ENCODE peak calls at places on chromosomes 7 and 10, in eight cellular contexts. V, I, T, X, U, L, O and Y are unnamed samples.

GRCh38 chr10:79420974-79421688 is 24.3 kb downstream of the ZCCHC24 start:
- DNase-seq in T (no peak), I (no peak), L (peak; percentile 44), U (no peak), O (no peak), V (no peak), X (no peak), Y (no peak)

GRCh38 chr7:7736671-7737070 is 18.3 kb upstream of the RPA3 start:
- DNase-seq in V (no peak), U (no peak), O (no peak), I (no peak), X (no peak), L (no peak), T (no peak), Y (no peak)

GRCh38 chr7:15560968-15561367 is 847 bp downstream of the AGMO start:
- DNase-seq in X (no peak), V (no peak), O (no peak), T (no peak), I (no peak), L (no peak), U (no peak), Y (no peak)

GRCh38 chr10:110613341-110613995 is 30.7 kb upstream of the RBM20 start:
- DNase-seq in T (no peak), I (no peak), V (no peak), U (no peak), X (no peak), L (no peak), O (no peak), Y (no peak)

GRCh38 chr10:44301781-44302400 is 83.0 kb downstream of the CXCL12 start:
- DNase-seq in L (no peak), X (no peak), I (no peak), O (no peak), T (no peak), U (no peak), V (peak; percentile 12), Y (no peak)

GRCh38 chr7:54812747-54813146 is 53.7 kb upstream of the SEC61G start:
- DNase-seq in X (no peak), I (no peak), O (no peak), V (peak; percentile 17), T (no peak), U (no peak), L (no peak), Y (no peak)

GRCh38 chr7:66768865-66769832 is 28.6 kb downstream of the RABGEF1 start:
- DNase-seq in L (no peak), U (no peak), O (no peak), I (no peak), T (no peak), X (no peak), V (peak; percentile 59), Y (no peak)

GRCh38 chr7:20269726-20270125 is 52.5 kb upstream of the MACC1 start:
- DNase-seq in X (no peak), I (no peak), V (peak; percentile 33), U (no peak), O (no peak), T (no peak), L (no peak), Y (no peak)

GRCh38 chr7:135328053-135328452 is 94.4 kb downstream of the STRA8 start:
- DNase-seq in V (no peak), I (no peak), O (no peak), X (no peak), T (no peak), U (no peak), L (no peak), Y (no peak)

GRCh38 chr10:29590598-29591415 is 44.0 kb downstream of the SVIL start:
- DNase-seq in L (no peak), U (no peak), O (peak; percentile 21), V (peak; percentile 86), I (peak; percentile 33), X (no peak), T (no peak), Y (no peak)

GRCh38 chr10:84613336-84614021 is 285.1 kb downstream of the CCSER2 start:
- DNase-seq in T (peak; percentile 18), V (no peak), I (peak; percentile 41), O (no peak), X (no peak), L (peak; percentile 64), U (no peak), Y (no peak)

GRCh38 chr10:63236113-63236935 is 103.2 kb downstream of the NRBF2 start:
- DNase-seq in I (peak; percentile 65), U (no peak), T (no peak), X (no peak), L (no peak), V (peak; percentile 96), O (no peak), Y (peak; percentile 48)

GRCh38 chr7:78020131-78020873 is 221.7 kb downstream of the PHTF2 start:
- DNase-seq in L (peak; percentile 72), O (peak; percentile 76), T (peak; percentile 69), X (no peak), I (peak; percentile 80), U (peak; percentile 25), V (peak; percentile 91), Y (peak; percentile 70)

GRCh38 chr7:69430502-69431145 is 167.7 kb upstream of the AUTS2 start:
- DNase-seq in O (peak; percentile 31), V (no peak), U (peak; percentile 21), L (peak; percentile 67), T (peak; percentile 42), I (no peak), X (no peak), Y (peak; percentile 35)

GRCh38 chr10:29257784-29258135 is 31.1 kb upstream of the LYZL1 start:
- DNase-seq in L (no peak), V (no peak), U (no peak), O (no peak), I (no peak), T (no peak), X (no peak), Y (peak; percentile 31)

GRCh38 chr10:92274071-92274470 is 16.8 kb downstream of the CPEB3 start:
- DNase-seq in I (no peak), L (no peak), V (no peak), U (no peak), O (no peak), T (no peak), X (no peak), Y (no peak)

GRCh38 chr10:22086730-22087364 is 83.3 kb upstream of the DNAJC1 start:
- DNase-seq in I (peak; percentile 44), X (no peak), T (peak; percentile 79), O (peak; percentile 81), U (peak; percentile 82), L (peak; percentile 93), V (peak; percentile 54), Y (peak; percentile 81)

GRCh38 chr10:74186678-74187077 is 35.7 kb downstream of the ADK start:
- DNase-seq in T (no peak), L (no peak), X (no peak), U (no peak), O (no peak), I (no peak), V (peak; percentile 28), Y (no peak)

GRCh38 chr10:74194545-74194944 is 43.5 kb downstream of the ADK start:
- DNase-seq in T (no peak), X (no peak), V (peak; percentile 82), U (no peak), I (no peak), O (no peak), L (no peak), Y (no peak)

GRCh38 chr10:74190494-74190893 is 39.5 kb downstream of the ADK start:
- DNase-seq in V (peak; percentile 4), X (no peak), L (no peak), U (no peak), I (no peak), O (no peak), T (no peak), Y (no peak)

GRCh38 chr10:74187237-74187636 is 36.2 kb downstream of the ADK start:
- DNase-seq in L (no peak), V (no peak), X (no peak), U (no peak), T (no peak), I (no peak), O (no peak), Y (no peak)

GRCh38 chr10:74189999-74190421 is 39.0 kb downstream of the ADK start:
- DNase-seq in X (no peak), I (no peak), L (peak; percentile 71), V (peak; percentile 93), O (no peak), T (no peak), U (no peak), Y (no peak)
- H3K4me1 ChIP-seq in X (peaks cover 86% of the 10 kb centered on the region), I (peaks cover 38% of the 10 kb centered on the region), L (peaks cover 24% of the 10 kb centered on the region), V (peaks cover 6% of the 10 kb centered on the region), O (no peaks in the 10 kb centered on the region), T (peaks cover 18% of the 10 kb centered on the region), U (peaks cover 60% of the 10 kb centered on the region), Y (no peaks in the 10 kb centered on the region)

GRCh38 chr7:22154130-22154529 is 202.8 kb downstream of the RAPGEF5 start:
- DNase-seq in I (no peak), O (no peak), X (no peak), U (no peak), V (no peak), T (no peak), L (no peak), Y (no peak)
- TF ChIP-seq POLR2A in I (no peak), O (no peak), X (no peak), U (no peak), V (no peak), T (no peak), L (no peak), Y (no peak)

DNA sequence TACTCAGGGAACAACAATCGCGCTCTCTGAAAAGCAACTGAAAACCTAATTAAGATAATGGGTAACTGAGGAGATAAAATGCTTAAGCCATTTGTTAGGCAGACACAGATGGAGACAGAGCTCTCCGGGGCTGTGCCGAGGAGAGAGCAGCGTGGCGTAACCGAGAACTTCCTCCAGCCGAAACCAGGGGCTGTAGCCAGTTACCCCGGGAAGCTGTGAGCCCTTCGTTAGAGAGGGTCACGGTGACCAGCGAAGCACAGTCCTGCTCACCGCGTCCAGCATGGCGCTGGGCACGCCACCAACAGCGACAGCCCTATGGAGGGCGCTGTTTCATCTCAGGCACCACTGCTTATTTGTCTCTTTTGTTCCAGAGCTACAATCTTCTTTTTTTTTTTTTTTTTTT is 16.1 kb downstream of the PAPOLB start:
- DNase-seq in U (no peak), X (no peak), T (no peak), L (peak; percentile 69), O (no peak), I (no peak), V (no peak), Y (peak; percentile 39)
- TF ChIP-seq CTCF in U (no peak), X (no peak), T (peak; percentile 13), L (peak; percentile 21), O (no peak), I (no peak), V (no peak), Y (no peak)

GRCh38 chr7:148702876-148703670 is 4.4 kb downstream of the CUL1 start:
- DNase-seq in T (no peak), V (no peak), X (no peak), U (no peak), I (no peak), O (no peak), L (no peak), Y (no peak)

GRCh38 chr7:148706368-148706767 is 7.7 kb downstream of the CUL1 start:
- DNase-seq in X (no peak), L (no peak), V (no peak), T (no peak), O (no peak), U (no peak), I (no peak), Y (no peak)

GRCh38 chr7:148704966-148705365 is 6.3 kb downstream of the CUL1 start:
- DNase-seq in V (no peak), O (no peak), U (no peak), X (no peak), T (no peak), I (no peak), L (no peak), Y (no peak)

GRCh38 chr7:148701414-148701813 is 2.7 kb downstream of the CUL1 start:
- DNase-seq in T (no peak), V (peak; percentile 38), X (no peak), U (no peak), I (no peak), L (no peak), O (no peak), Y (no peak)

GRCh38 chr7:148704189-148704588 is 5.5 kb downstream of the CUL1 start:
- DNase-seq in T (no peak), I (no peak), L (no peak), X (no peak), V (no peak), U (no peak), O (no peak), Y (no peak)
- H3K4me1 ChIP-seq in T (peaks cover 84% of the 10 kb centered on the region), I (peaks cover 54% of the 10 kb centered on the region), L (peaks cover 51% of the 10 kb centered on the region), X (peaks cover 89% of the 10 kb centered on the region), V (peaks cover 13% of the 10 kb centered on the region), U (peaks cover 94% of the 10 kb centered on the region), O (peaks cover 27% of the 10 kb centered on the region), Y (peaks cover 10% of the 10 kb centered on the region)